ENCODE peak calls at places on chromosomes 4 and X, in five cellular contexts. One of them, this sample, is unnamed.

GRCh38 chrX:130330706-130331105 is 9.0 kb upstream of the SLC25A14 start:
- DNase-seq in neural progenitor cell: peak; percentile 60
- DNase-seq in pancreas: peak; percentile 74
- DNase-seq in CD8-positive, alpha-beta T cell: peak; percentile 20
- DNase-seq in fibroblast of lung: peak; percentile 47
- DNase-seq in this sample: peak; percentile 10

GRCh38 chr4:87445964-87446363 is 23.6 kb downstream of the NUDT9 start:
- DNase-seq in pancreas: no peak
- DNase-seq in neural progenitor cell: no peak
- DNase-seq in CD8-positive, alpha-beta T cell: no peak
- DNase-seq in fibroblast of lung: no peak
- DNase-seq in this sample: no peak

GRCh38 chrX:47687249-47687648 is 28.3 kb upstream of the UXT start:
- DNase-seq in fibroblast of lung: no peak
- DNase-seq in neural progenitor cell: no peak
- DNase-seq in pancreas: no peak
- DNase-seq in CD8-positive, alpha-beta T cell: no peak
- DNase-seq in this sample: no peak

GRCh38 chr4:155931634-155932033 is 22.0 kb downstream of the CTSO start:
- DNase-seq in CD8-positive, alpha-beta T cell: no peak
- DNase-seq in fibroblast of lung: no peak
- DNase-seq in pancreas: no peak
- DNase-seq in neural progenitor cell: no peak
- DNase-seq in this sample: no peak

GRCh38 chrX:149845385-149845784 is 35.6 kb upstream of the MAGEA8 start:
- DNase-seq in pancreas: no peak
- DNase-seq in neural progenitor cell: no peak
- DNase-seq in fibroblast of lung: no peak
- DNase-seq in CD8-positive, alpha-beta T cell: no peak
- DNase-seq in this sample: no peak

GRCh38 chr4:15754323-15754722 is 23.8 kb upstream of the CD38 start:
- DNase-seq in neural progenitor cell: no peak
- DNase-seq in CD8-positive, alpha-beta T cell: peak; percentile 57
- DNase-seq in fibroblast of lung: peak; percentile 88
- DNase-seq in pancreas: no peak
- DNase-seq in this sample: no peak

GRCh38 chrX:42567268-42567667 is 210.7 kb downstream of the PPP1R2C start:
- DNase-seq in pancreas: no peak
- DNase-seq in fibroblast of lung: peak; percentile 14
- DNase-seq in neural progenitor cell: no peak
- DNase-seq in CD8-positive, alpha-beta T cell: no peak
- DNase-seq in this sample: no peak

GRCh38 chr4:189033801-189034347 is 894.6 kb downstream of the TRIML1 start:
- DNase-seq in pancreas: no peak
- DNase-seq in fibroblast of lung: no peak
- DNase-seq in neural progenitor cell: no peak
- DNase-seq in CD8-positive, alpha-beta T cell: no peak
- DNase-seq in this sample: no peak

GRCh38 chrX:126509917-126510316 is 42.7 kb downstream of the DCAF12L1 start:
- DNase-seq in neural progenitor cell: no peak
- DNase-seq in fibroblast of lung: no peak
- DNase-seq in pancreas: no peak
- DNase-seq in CD8-positive, alpha-beta T cell: no peak
- DNase-seq in this sample: no peak

GRCh38 chrX:140343226-140343873 is 161.5 kb downstream of the SOX3 start:
- DNase-seq in pancreas: no peak
- DNase-seq in CD8-positive, alpha-beta T cell: no peak
- DNase-seq in fibroblast of lung: peak; percentile 55
- DNase-seq in neural progenitor cell: no peak
- DNase-seq in this sample: no peak

GRCh38 chr4:82696117-82696516 is 102.5 kb downstream of the SCD5 start:
- DNase-seq in fibroblast of lung: no peak
- DNase-seq in CD8-positive, alpha-beta T cell: no peak
- DNase-seq in pancreas: no peak
- DNase-seq in neural progenitor cell: no peak
- DNase-seq in this sample: no peak

GRCh38 chr4:39043697-39044363 is 11.6 kb upstream of the TMEM156 start:
- DNase-seq in fibroblast of lung: no peak
- DNase-seq in neural progenitor cell: no peak
- DNase-seq in pancreas: no peak
- DNase-seq in CD8-positive, alpha-beta T cell: peak; percentile 26
- DNase-seq in this sample: no peak

GRCh38 chr4:1658146-1658545 is 26.0 kb downstream of the FAM53A start:
- DNase-seq in neural progenitor cell: no peak
- DNase-seq in fibroblast of lung: peak; percentile 19
- DNase-seq in CD8-positive, alpha-beta T cell: no peak
- DNase-seq in pancreas: no peak
- DNase-seq in this sample: no peak

GRCh38 chrX:10636337-10636736 is 16.0 kb upstream of the MID1 start:
- DNase-seq in neural progenitor cell: peak; percentile 55
- DNase-seq in CD8-positive, alpha-beta T cell: no peak
- DNase-seq in pancreas: no peak
- DNase-seq in fibroblast of lung: peak; percentile 55
- DNase-seq in this sample: no peak

GRCh38 chr4:10960386-10960785 is 275.8 kb upstream of the CLNK start:
- DNase-seq in neural progenitor cell: no peak
- DNase-seq in CD8-positive, alpha-beta T cell: no peak
- DNase-seq in pancreas: no peak
- DNase-seq in fibroblast of lung: no peak
- DNase-seq in this sample: no peak

GRCh38 chrX:119757979-119758681 is at the start of gene SOWAHD:
- DNase-seq in pancreas: peak; percentile 76
- DNase-seq in fibroblast of lung: no peak
- DNase-seq in CD8-positive, alpha-beta T cell: peak; percentile 22
- DNase-seq in neural progenitor cell: peak; percentile 60
- DNase-seq in this sample: peak; percentile 56

GRCh38 chr4:85864806-85865205 is 389.9 kb downstream of the ARHGAP24 start:
- DNase-seq in fibroblast of lung: no peak
- DNase-seq in pancreas: no peak
- DNase-seq in CD8-positive, alpha-beta T cell: no peak
- DNase-seq in neural progenitor cell: no peak
- DNase-seq in this sample: no peak

GRCh38 chrX:10990418-10990817 is 120.7 kb upstream of the HCCS start:
- DNase-seq in pancreas: no peak
- DNase-seq in neural progenitor cell: no peak
- DNase-seq in fibroblast of lung: no peak
- DNase-seq in CD8-positive, alpha-beta T cell: no peak
- DNase-seq in this sample: no peak

GRCh38 chr4:186067757-186068385 is 1.1 kb upstream of the TLR3 start:
- DNase-seq in pancreas: no peak
- DNase-seq in neural progenitor cell: peak; percentile 68
- DNase-seq in CD8-positive, alpha-beta T cell: peak; percentile 9
- DNase-seq in fibroblast of lung: peak; percentile 28
- DNase-seq in this sample: peak; percentile 5

GRCh38 chrX:31223817-31224216 is 152.0 kb upstream of the FTHL17 start:
- DNase-seq in fibroblast of lung: peak; percentile 81
- DNase-seq in neural progenitor cell: no peak
- DNase-seq in CD8-positive, alpha-beta T cell: no peak
- DNase-seq in pancreas: no peak
- DNase-seq in this sample: peak; percentile 33

GRCh38 chr4:126583509-126583908 is 1049.2 kb upstream of the INTU start:
- DNase-seq in pancreas: no peak
- DNase-seq in neural progenitor cell: peak; percentile 71
- DNase-seq in CD8-positive, alpha-beta T cell: no peak
- DNase-seq in fibroblast of lung: peak; percentile 6
- DNase-seq in this sample: no peak

GRCh38 chrX:32137525-32137924 is 1065.7 kb upstream of the FTHL17 start:
- DNase-seq in CD8-positive, alpha-beta T cell: no peak
- DNase-seq in neural progenitor cell: peak; percentile 51
- DNase-seq in pancreas: no peak
- DNase-seq in fibroblast of lung: no peak
- DNase-seq in this sample: no peak

GRCh38 chr4:112316333-112316732 is 19.2 kb downstream of the ALPK1 start:
- DNase-seq in neural progenitor cell: no peak
- DNase-seq in fibroblast of lung: no peak
- DNase-seq in pancreas: no peak
- DNase-seq in CD8-positive, alpha-beta T cell: no peak
- DNase-seq in this sample: no peak

GRCh38 chrX:121869876-121870477 is 822.6 kb downstream of the GLUD2 start:
- DNase-seq in neural progenitor cell: no peak
- DNase-seq in CD8-positive, alpha-beta T cell: no peak
- DNase-seq in pancreas: peak; percentile 57
- DNase-seq in fibroblast of lung: no peak
- DNase-seq in this sample: no peak

GRCh38 chr4:184453402-184454160 is 20.8 kb downstream of the IRF2 start:
- DNase-seq in fibroblast of lung: peak; percentile 89
- DNase-seq in CD8-positive, alpha-beta T cell: peak; percentile 46
- DNase-seq in neural progenitor cell: peak; percentile 29
- DNase-seq in pancreas: no peak
- DNase-seq in this sample: peak; percentile 23

GRCh38 chrX:153972368-153973126 is at the start of gene TMEM187:
- DNase-seq in pancreas: peak; percentile 94
- DNase-seq in fibroblast of lung: peak; percentile 82
- DNase-seq in neural progenitor cell: peak; percentile 93
- DNase-seq in CD8-positive, alpha-beta T cell: peak; percentile 89
- DNase-seq in this sample: peak; percentile 96

GRCh38 chrX:153974726-153975286 is 2.3 kb downstream of the TMEM187 start:
- DNase-seq in neural progenitor cell: no peak
- DNase-seq in pancreas: peak; percentile 43
- DNase-seq in fibroblast of lung: no peak
- DNase-seq in CD8-positive, alpha-beta T cell: no peak
- DNase-seq in this sample: no peak

GRCh38 chrX:153971632-153972367 is at the start of gene HCFC1:
- DNase-seq in CD8-positive, alpha-beta T cell: peak; percentile 93
- DNase-seq in fibroblast of lung: peak; percentile 85
- DNase-seq in neural progenitor cell: peak; percentile 95
- DNase-seq in pancreas: peak; percentile 97
- DNase-seq in this sample: peak; percentile 97

GRCh38 chrX:153973127-153974002 is 811 bp downstream of the TMEM187 start:
- DNase-seq in neural progenitor cell: no peak
- DNase-seq in fibroblast of lung: no peak
- DNase-seq in pancreas: peak; percentile 39
- DNase-seq in CD8-positive, alpha-beta T cell: no peak
- DNase-seq in this sample: no peak

GRCh38 chrX:153974003-153974725 is 1.6 kb downstream of the TMEM187 start:
- DNase-seq in pancreas: no peak
- DNase-seq in CD8-positive, alpha-beta T cell: no peak
- DNase-seq in fibroblast of lung: no peak
- DNase-seq in neural progenitor cell: no peak
- DNase-seq in this sample: no peak
- H3K4me3 ChIP-seq in pancreas: peak overlapping the region; percentile 92
- H3K4me3 ChIP-seq in CD8-positive, alpha-beta T cell: peak overlapping the region; percentile 27
- H3K4me3 ChIP-seq in fibroblast of lung: peak overlapping the region; percentile 2
- H3K4me3 ChIP-seq in neural progenitor cell: no peak overlapping the region
- H3K4me3 ChIP-seq in this sample: no peak overlapping the region

GRCh38 chr4:140153419-140153743 is 603 bp downstream of the MAML3 start:
- DNase-seq in neural progenitor cell: no peak
- DNase-seq in fibroblast of lung: no peak
- DNase-seq in CD8-positive, alpha-beta T cell: no peak
- DNase-seq in pancreas: no peak
- DNase-seq in this sample: no peak

GRCh38 chr4:140151700-140152014 is 2.3 kb downstream of the MAML3 start:
- DNase-seq in fibroblast of lung: peak; percentile 92
- DNase-seq in neural progenitor cell: peak; percentile 95
- DNase-seq in pancreas: peak; percentile 85
- DNase-seq in CD8-positive, alpha-beta T cell: peak; percentile 70
- DNase-seq in this sample: no peak

GRCh38 chr4:140150886-140151699 is 2.9 kb downstream of the MAML3 start:
- DNase-seq in fibroblast of lung: peak; percentile 97
- DNase-seq in CD8-positive, alpha-beta T cell: peak; percentile 78
- DNase-seq in pancreas: peak; percentile 93
- DNase-seq in neural progenitor cell: peak; percentile 93
- DNase-seq in this sample: peak; percentile 27

GRCh38 chr4:140152760-140153418 is 1.1 kb downstream of the MAML3 start:
- DNase-seq in neural progenitor cell: peak; percentile 71
- DNase-seq in pancreas: peak; percentile 87
- DNase-seq in fibroblast of lung: peak; percentile 58
- DNase-seq in CD8-positive, alpha-beta T cell: peak; percentile 54
- DNase-seq in this sample: peak; percentile 33

DNA sequence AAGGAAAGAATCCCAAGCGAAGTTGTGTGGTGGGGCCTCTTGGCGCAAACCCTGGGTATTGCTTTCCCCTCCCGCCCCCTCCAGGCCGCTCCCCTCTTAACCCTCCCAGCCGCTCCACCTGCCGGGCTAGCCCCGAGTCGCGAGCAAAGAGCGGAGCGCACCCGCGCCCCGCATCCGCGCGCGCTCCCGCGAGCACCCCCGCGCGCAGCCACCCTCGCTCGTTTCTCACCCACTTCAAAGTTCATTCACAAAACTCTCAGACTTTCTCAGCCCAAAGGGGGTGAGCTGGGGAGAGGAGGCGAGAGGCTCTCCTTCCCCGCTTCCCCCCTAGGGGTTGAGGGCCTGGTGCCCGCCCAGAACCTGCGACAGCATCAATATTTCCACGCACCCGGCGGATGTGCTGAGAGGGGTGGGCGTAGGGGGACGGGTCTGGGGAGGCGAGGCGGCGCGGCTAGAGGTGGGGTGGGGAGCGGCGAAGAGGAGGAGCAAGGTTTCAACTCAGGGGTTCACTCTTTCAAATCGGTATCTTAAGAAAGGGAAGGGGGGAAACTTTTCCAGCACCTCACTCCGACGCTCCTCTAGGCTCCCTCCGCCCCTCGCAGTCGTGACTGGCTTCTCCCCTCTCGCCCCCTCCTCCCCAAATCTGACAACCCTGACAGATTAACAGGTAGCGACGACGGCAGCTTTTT is 1.8 kb downstream of the MAML3 start:
- DNase-seq in fibroblast of lung: no peak
- DNase-seq in pancreas: peak; percentile 73
- DNase-seq in CD8-positive, alpha-beta T cell: peak; percentile 82
- DNase-seq in neural progenitor cell: peak; percentile 76
- DNase-seq in this sample: peak; percentile 22
- TF ChIP-seq CTCF in fibroblast of lung: peak; percentile 7
- TF ChIP-seq CTCF in pancreas: no peak
- TF ChIP-seq CTCF in CD8-positive, alpha-beta T cell: no peak
- TF ChIP-seq CTCF in neural progenitor cell: peak; percentile 36
- TF ChIP-seq CTCF in this sample: no peak

DNA sequence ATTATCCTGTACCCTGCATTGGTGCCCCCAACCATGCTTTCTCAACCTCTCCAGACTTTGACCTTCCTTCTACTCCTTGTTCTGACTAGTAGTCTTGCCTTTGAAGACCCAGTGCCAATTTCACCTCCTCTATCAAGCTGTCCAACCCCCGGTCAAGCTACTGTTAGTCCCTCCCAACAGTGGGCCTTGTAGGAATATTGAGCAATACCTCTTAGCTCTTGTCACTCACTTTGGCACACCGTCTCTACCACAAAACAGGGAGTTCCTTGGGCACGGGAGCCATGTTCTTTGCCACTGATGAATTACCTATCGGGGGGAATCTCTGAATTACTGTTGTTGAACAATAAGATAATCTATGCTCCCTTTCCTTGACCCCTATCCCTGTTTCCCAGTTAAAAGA is 25.2 kb downstream of the LAS1L start:
- DNase-seq in CD8-positive, alpha-beta T cell: no peak
- DNase-seq in fibroblast of lung: no peak
- DNase-seq in pancreas: no peak
- DNase-seq in neural progenitor cell: no peak
- DNase-seq in this sample: no peak
- H3K36me3 ChIP-seq in CD8-positive, alpha-beta T cell: peaks cover 4% of the 10 kb centered on the region
- H3K36me3 ChIP-seq in fibroblast of lung: no peaks in the 10 kb centered on the region
- H3K36me3 ChIP-seq in pancreas: no peaks in the 10 kb centered on the region
- H3K36me3 ChIP-seq in neural progenitor cell: no peaks in the 10 kb centered on the region
- H3K36me3 ChIP-seq in this sample: peaks cover 6% of the 10 kb centered on the region

DNA sequence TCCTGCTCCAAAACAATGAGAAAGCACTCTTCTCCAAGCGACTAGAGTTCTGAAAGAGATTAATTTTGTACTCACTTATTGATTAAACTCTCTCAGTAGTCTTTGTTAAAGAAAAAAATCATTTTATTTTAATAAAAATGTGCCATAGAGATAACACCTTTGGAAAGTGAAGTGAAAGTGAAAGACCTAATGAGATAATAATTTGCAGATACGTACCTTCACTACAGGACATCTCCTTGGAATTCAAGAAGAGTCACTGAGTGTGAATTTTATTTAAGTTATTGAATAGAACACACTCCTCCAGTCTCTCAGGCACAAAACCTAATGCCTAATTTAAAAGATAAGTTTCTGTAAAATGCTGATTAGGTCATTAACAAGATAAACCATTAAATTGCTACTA is 1070.6 kb upstream of the GRID2 start:
- DNase-seq in CD8-positive, alpha-beta T cell: no peak
- DNase-seq in fibroblast of lung: no peak
- DNase-seq in pancreas: no peak
- DNase-seq in neural progenitor cell: no peak
- DNase-seq in this sample: no peak
- H3K4me3 ChIP-seq in CD8-positive, alpha-beta T cell: no peak overlapping the region
- H3K4me3 ChIP-seq in fibroblast of lung: no peak overlapping the region
- H3K4me3 ChIP-seq in pancreas: no peak overlapping the region
- H3K4me3 ChIP-seq in neural progenitor cell: no peak overlapping the region
- H3K4me3 ChIP-seq in this sample: no peak overlapping the region

This sample was measured in GM06990.